ENCODE peak calls at places on chromosomes 12 and 14, in four cellular contexts. O, Y, C and F are unnamed samples.

GRCh38 chr12:52726451-52726850 is 23.1 kb upstream of the KRT77 start:
- DNase-seq in Y (no peak), O (no peak), C (no peak), F (no peak)

GRCh38 chr14:88919502-88919901 is 95.1 kb downstream of the TTC8 start:
- DNase-seq in C (no peak), O (no peak), Y (no peak), F (peak)

GRCh38 chr14:65453807-65454480 is 41.4 kb downstream of the FUT8 start:
- DNase-seq in O (no peak), C (no peak), Y (no peak), F (no peak)

GRCh38 chr14:104572668-104573067 is 6.9 kb upstream of the C14orf180 start:
- DNase-seq in C (no peak), O (no peak), Y (no peak), F (no peak)

GRCh38 chr12:60101715-60102114 is 505.9 kb downstream of the SLC16A7 start:
- DNase-seq in O (no peak), Y (no peak), C (no peak), F (peak)

GRCh38 chr14:104936361-104937155 is 11.9 kb downstream of the PLD4 start:
- DNase-seq in Y (no peak), C (no peak), O (no peak), F (no peak)

GRCh38 chr12:104524026-104524425 is 67.3 kb downstream of the CHST11 start:
- DNase-seq in C (no peak), O (no peak), Y (no peak), F (no peak)

GRCh38 chr14:105433161-105433605 is 13.6 kb downstream of the MTA1 start:
- DNase-seq in Y (no peak), C (no peak), O (no peak), F (no peak)

GRCh38 chr12:109308534-109309440 is at the start of gene FOXN4:
- DNase-seq in O (no peak), Y (no peak), C (no peak), F (no peak)

GRCh38 chr12:34388636-34389377 is 366.5 kb downstream of the ALG10 start:
- DNase-seq in Y (no peak), C (no peak), O (no peak), F (no peak)

GRCh38 chr14:59897757-59898383 is 22.1 kb upstream of the LRRC9 start:
- DNase-seq in C (no peak), O (no peak), Y (no peak), F (peak)

GRCh38 chr14:68694516-68695235 is 98.2 kb downstream of the ZFP36L1 start:
- DNase-seq in Y (no peak), O (no peak), C (no peak), F (no peak)

GRCh38 chr12:54859502-54859901 is 5.2 kb downstream of the MUCL1 start:
- DNase-seq in C (no peak), O (no peak), Y (no peak), F (no peak)

GRCh38 chr14:61403411-61403810 is 82.0 kb downstream of the PRKCH start:
- DNase-seq in C (no peak), O (no peak), Y (no peak), F (no peak)

GRCh38 chr12:5511644-5512584 is 80.0 kb downstream of the NTF3 start:
- DNase-seq in Y (no peak), C (no peak), O (no peak), F (no peak)